ENCODE peak calls at places on chromosomes 16 and 17, in six cellular contexts. Y is fibroblast of pulmonary artery; G is GM03348; S is kidney epithelial cell; C is cortex of kidney; K is activated CD4-positive, alpha-beta T cell treated with anti-CD3 and anti-CD28 coated beads for 48 hours. Q is an unnamed sample.

GRCh38 chr16:57539072-57539796 is 2.9 kb upstream of the CCDC102A start:
- DNase-seq in C (no peak), K (no peak), S (no peak), G (no peak), Y (no peak), Q (no peak)

GRCh38 chr16:87305505-87306391 is 11.4 kb downstream of the C16orf95 start:
- DNase-seq in S (no peak), K (no peak), C (no peak), Y (peak), G (peak), Q (no peak)

GRCh38 chr16:9906218-9906617 is 276.0 kb downstream of the GRIN2A start:
- DNase-seq in K (no peak), G (no peak), Y (no peak), S (no peak), C (no peak), Q (no peak)

GRCh38 chr16:48676836-48677235 is 66.9 kb upstream of the N4BP1 start:
- DNase-seq in S (no peak), K (no peak), Y (peak), C (no peak), G (no peak), Q (no peak)

GRCh38 chr17:7176870-7177209 is 2.3 kb downstream of the ASGR1 start:
- DNase-seq in S (no peak), G (peak), C (no peak), K (no peak), Y (no peak), Q (no peak)

GRCh38 chr17:18261146-18261515 is 669 bp downstream of the MIEF2 start:
- DNase-seq in C (no peak), G (peak), Y (peak), K (peak), S (peak), Q (peak)

GRCh38 chr17:57442914-57443571 is 186.7 kb downstream of the MSI2 start:
- DNase-seq in G (no peak), Y (no peak), S (no peak), K (peak), C (no peak), Q (no peak)

GRCh38 chr17:50205931-50206505 is 4.6 kb upstream of the COL1A1 start:
- DNase-seq in K (no peak), S (no peak), C (no peak), G (no peak), Y (no peak), Q (no peak)

GRCh38 chr16:65916995-65917394 is 449.5 kb upstream of the CDH5 start:
- DNase-seq in K (no peak), S (no peak), G (no peak), C (no peak), Y (no peak), Q (no peak)

GRCh38 chr17:7997186-7997585 is 5.2 kb upstream of the GUCY2D start:
- DNase-seq in K (peak), C (no peak), G (no peak), Y (peak), S (no peak), Q (no peak)

GRCh38 chr17:80880650-80880989 is 111.0 kb upstream of the CHMP6 start:
- DNase-seq in C (no peak), Y (no peak), S (no peak), G (no peak), K (no peak), Q (no peak)

GRCh38 chr16:64122177-64122576 is 999.7 kb downstream of the CDH11 start:
- DNase-seq in G (no peak), C (no peak), Y (no peak), S (no peak), K (no peak), Q (no peak)

GRCh38 chr17:633133-633532 is 81.5 kb downstream of the VPS53 start:
- DNase-seq in G (peak), C (no peak), S (no peak), Y (no peak), K (no peak), Q (no peak)

GRCh38 chr17:74165811-74166365 is 37.6 kb upstream of the RPL38 start:
- DNase-seq in K (no peak), G (no peak), C (no peak), Y (no peak), S (no peak), Q (no peak)

GRCh38 chr16:21037168-21037567 is 113.5 kb downstream of the DNAH3 start:
- DNase-seq in C (no peak), Y (no peak), S (no peak), G (no peak), K (no peak), Q (no peak)

GRCh38 chr17:19955099-19955498 is 22.5 kb downstream of the AKAP10 start:
- DNase-seq in G (no peak), C (no peak), S (no peak), K (no peak), Y (no peak), Q (no peak)

GRCh38 chr17:35761601-35762000 is 914 bp downstream of the C17orf50 start:
- DNase-seq in K (no peak), Y (no peak), G (no peak), C (no peak), S (no peak), Q (no peak)

GRCh38 chr16:23464196-23464595 is 11.2 kb upstream of the COG7 start:
- DNase-seq in Y (no peak), S (no peak), C (no peak), G (no peak), K (no peak), Q (no peak)

GRCh38 chr16:82660078-82660645 is 33.4 kb downstream of the CDH13 start:
- DNase-seq in Y (peak), S (no peak), K (peak), C (no peak), G (peak), Q (no peak)

GRCh38 chr17:75031972-75032895 is 14.5 kb downstream of the ATP5PD start:
- DNase-seq in K (peak), G (peak), C (no peak), Y (peak), S (no peak), Q (no peak)

GRCh38 chr16:70635356-70636016 is 10.9 kb upstream of the IL34 start:
- DNase-seq in G (peak), S (no peak), C (no peak), K (no peak), Y (peak), Q (no peak)

GRCh38 chr17:11996722-11997146 is 541 bp downstream of the ZNF18 start:
- DNase-seq in K (no peak), Y (peak), S (no peak), G (no peak), C (no peak), Q (peak)

GRCh38 chr17:66432558-66432957 is 130.1 kb downstream of the PRKCA start:
- DNase-seq in G (no peak), C (no peak), Y (no peak), S (no peak), K (no peak), Q (no peak)

GRCh38 chr16:11256657-11257130 is 690 bp upstream of the SOCS1 start:
- DNase-seq in Y (peak), C (no peak), K (peak), S (no peak), G (peak), Q (no peak)

GRCh38 chr17:6701719-6702118 is 11.4 kb downstream of the SLC13A5 start:
- DNase-seq in S (no peak), K (peak), Y (peak), G (peak), C (no peak), Q (peak)

GRCh38 chr16:78211200-78211599 is 111.7 kb downstream of the WWOX start:
- DNase-seq in G (no peak), K (no peak), C (no peak), Y (no peak), S (no peak), Q (no peak)